ENCODE peak calls at places on chromosomes 2 and 18, in five cellular contexts. J is activated CD4-positive, alpha-beta T cell treated with anti-CD3 and anti-CD28 coated beads, Interleukin-2, amount 50 U/mL, for 4 hours; U is NCI-H1436; T is SK-MEL-5; Z is NCI-H2171. D is an unnamed sample.

GRCh38 chr2:89763254-89763580 is 1071.7 kb downstream of the RPIA start:
- DNase-seq in J (no peak), U (no peak), T (peak), Z (no peak), D (no peak)

GRCh38 chr2:18498531-18498930 is 61.9 kb downstream of the RDH14 start:
- DNase-seq in J (no peak), U (no peak), T (no peak), Z (no peak), D (no peak)

GRCh38 chr18:80006726-80007125 is 18.4 kb upstream of the TXNL4A start:
- DNase-seq in J (no peak), U (no peak), T (no peak), Z (no peak), D (no peak)

GRCh38 chr2:239393401-239393940 is 7.3 kb downstream of the HDAC4 start:
- DNase-seq in J (no peak), U (no peak), T (no peak), Z (no peak), D (no peak)

GRCh38 chr2:204842731-204843490 is 297.6 kb downstream of the PARD3B start:
- DNase-seq in J (peak), U (no peak), T (no peak), Z (no peak), D (peak)

GRCh38 chr18:60448487-60449267 is 76.1 kb upstream of the MC4R start:
- DNase-seq in J (no peak), U (no peak), T (no peak), Z (no peak), D (no peak)

GRCh38 chr2:133643822-133644221 is 75.6 kb upstream of the NCKAP5 start:
- DNase-seq in J (no peak), U (no peak), T (no peak), Z (no peak), D (no peak)

GRCh38 chr2:11750422-11750821 is 4.0 kb downstream of the LPIN1 start:
- DNase-seq in J (no peak), U (no peak), T (peak), Z (no peak), D (no peak)

GRCh38 chr2:74542978-74543377 is 10.8 kb downstream of the LOXL3 start:
- DNase-seq in J (no peak), U (no peak), T (no peak), Z (no peak), D (no peak)

GRCh38 chr2:215397632-215398341 is 38.1 kb downstream of the FN1 start:
- DNase-seq in J (no peak), U (no peak), T (peak), Z (no peak), D (no peak)

GRCh38 chr18:29488617-29489016 is 1311.7 kb upstream of the CDH2 start:
- DNase-seq in J (no peak), U (no peak), T (no peak), Z (no peak), D (no peak)

GRCh38 chr2:106839849-106840595 is 45.9 kb downstream of the ST6GAL2 start:
- DNase-seq in J (no peak), U (peak), T (peak), Z (no peak), D (no peak)

GRCh38 chr18:34729264-34729663 is 19.2 kb downstream of the DTNA start:
- DNase-seq in J (no peak), U (peak), T (peak), Z (no peak), D (no peak)

GRCh38 chr18:68713791-68714190 is 1.1 kb downstream of the TMX3 start:
- DNase-seq in J (no peak), U (no peak), T (no peak), Z (no peak), D (no peak)

GRCh38 chr2:236753611-236754010 is 184.0 kb downstream of the ACKR3 start:
- DNase-seq in J (no peak), U (no peak), T (no peak), Z (peak), D (no peak)

GRCh38 chr2:227366861-227367800 is 12.0 kb downstream of the TM4SF20 start:
- DNase-seq in J (no peak), U (no peak), T (no peak), Z (no peak), D (no peak)

GRCh38 chr2:197806317-197806633 is 1.9 kb downstream of the PLCL1 start:
- DNase-seq in J (no peak), U (no peak), T (no peak), Z (no peak), D (no peak)

GRCh38 chr2:43133708-43134570 is 92.5 kb downstream of the ZFP36L2 start:
- DNase-seq in J (peak), U (no peak), T (no peak), Z (no peak), D (no peak)

GRCh38 chr18:51275712-51276473 is 78.4 kb upstream of the MEX3C start:
- DNase-seq in J (no peak), U (no peak), T (no peak), Z (peak), D (no peak)

GRCh38 chr2:227853204-227853629 is 18.2 kb upstream of the DAW1 start:
- DNase-seq in J (no peak), U (no peak), T (no peak), Z (no peak), D (no peak)

GRCh38 chr2:114714316-114714715 is 271.9 kb downstream of the DPP10 start:
- DNase-seq in J (no peak), U (no peak), T (no peak), Z (no peak), D (no peak)

GRCh38 chr18:61597321-61597720 is 264.1 kb downstream of the CDH20 start:
- DNase-seq in J (no peak), U (no peak), T (no peak), Z (no peak), D (no peak)

GRCh38 chr2:238777369-238778067 is 70.4 kb upstream of the TWIST2 start:
- DNase-seq in J (no peak), U (no peak), T (no peak), Z (no peak), D (no peak)

GRCh38 chr2:138271467-138271866 is 230.1 kb upstream of the SPOPL start:
- DNase-seq in J (no peak), U (no peak), T (no peak), Z (no peak), D (no peak)

GRCh38 chr2:16763493-16763899 is 97.9 kb upstream of the CYRIA start:
- DNase-seq in J (no peak), U (no peak), T (no peak), Z (no peak), D (no peak)

GRCh38 chr2:201070966-201071304 is 536 bp downstream of the HYCC2 start:
- DNase-seq in J (no peak), U (no peak), T (peak), Z (no peak), D (no peak)

GRCh38 chr2:170022692-170023091 is 155.3 kb upstream of the MYO3B start:
- DNase-seq in J (no peak), U (no peak), T (no peak), Z (peak), D (no peak)

GRCh38 chr18:23131693-23132319 is 3.5 kb upstream of the CABLES1 start:
- DNase-seq in J (peak), U (peak), T (peak), Z (peak), D (no peak)

GRCh38 chr2:85794491-85795121 is 40.8 kb downstream of the ATOH8 start:
- DNase-seq in J (no peak), U (no peak), T (no peak), Z (peak), D (peak)

GRCh38 chr2:122980672-122981071 is 1044.4 kb upstream of the CNTNAP5 start:
- DNase-seq in J (no peak), U (no peak), T (no peak), Z (peak), D (no peak)

GRCh38 chr2:129619471-129619870 is 360.0 kb upstream of the RAB6C start:
- DNase-seq in J (no peak), U (no peak), T (no peak), Z (peak), D (no peak)

GRCh38 chr18:62281684-62282083 is 43.4 kb upstream of the TNFRSF11A start:
- DNase-seq in J (no peak), U (no peak), T (no peak), Z (no peak), D (no peak)

GRCh38 chr18:21110667-21111350 is 804 bp downstream of the ROCK1 start:
- DNase-seq in J (peak), U (no peak), T (peak), Z (peak), D (no peak)

GRCh38 chr2:160205511-160205910 is 5.4 kb upstream of the ITGB6 start:
- DNase-seq in J (no peak), U (no peak), T (peak), Z (no peak), D (no peak)

GRCh38 chr2:5164806-5165525 is 527.2 kb upstream of the SOX11 start:
- DNase-seq in J (no peak), U (no peak), T (no peak), Z (no peak), D (no peak)

GRCh38 chr2:3172265-3172935 is 205.2 kb downstream of the EIPR1 start:
- DNase-seq in J (no peak), U (peak), T (no peak), Z (peak), D (no peak)

GRCh38 chr2:135701442-135701841 is 40.2 kb upstream of the UBXN4 start:
- DNase-seq in J (no peak), U (no peak), T (peak), Z (no peak), D (no peak)

GRCh38 chr2:180291060-180291459 is 284.0 kb upstream of the CWC22 start:
- DNase-seq in J (no peak), U (no peak), T (no peak), Z (peak), D (no peak)

GRCh38 chr2:199875400-199875799 is 24.4 kb upstream of the FTCDNL1 start:
- DNase-seq in J (no peak), U (no peak), T (no peak), Z (no peak), D (no peak)

D was measured in caudate nucleus.